ENCODE peak calls at places on chromosomes 2 and 18, in seven cellular contexts. J, H, S, X, B, W and Q are unnamed samples.

GRCh38 chr2:235669983-235670962 is 176.4 kb downstream of the AGAP1 start:
- DNase-seq in S (peak; percentile 66), H (peak; percentile 66), X (no peak), W (peak; percentile 85), B (peak; percentile 51), J (no peak), Q (peak; percentile 74)

GRCh38 chr2:8754056-8754790 is 72.4 kb downstream of the ID2 start:
- DNase-seq in J (no peak), S (no peak), B (no peak), W (no peak), X (no peak), H (peak; percentile 44), Q (no peak)

GRCh38 chr18:31720867-31721266 is 36.5 kb upstream of the B4GALT6 start:
- DNase-seq in S (no peak), H (no peak), W (no peak), X (no peak), B (no peak), J (no peak), Q (no peak)

GRCh38 chr18:3015203-3015590 is 2.3 kb upstream of the LPIN2 start:
- DNase-seq in B (no peak), X (peak; percentile 61), J (peak; percentile 14), W (no peak), H (peak; percentile 57), S (no peak), Q (peak; percentile 98)

GRCh38 chr2:181586569-181587076 is 70.3 kb downstream of the CERKL start:
- DNase-seq in J (peak; percentile 96), W (no peak), S (no peak), H (peak; percentile 5), B (no peak), X (no peak), Q (no peak)

GRCh38 chr2:145985517-145985916 is 1465.6 kb upstream of the ZEB2 start:
- DNase-seq in B (no peak), W (no peak), J (no peak), H (no peak), S (no peak), X (no peak), Q (peak; percentile 52)

GRCh38 chr18:74283646-74284045 is 8.1 kb downstream of the CYB5A start:
- DNase-seq in B (no peak), J (no peak), S (no peak), W (peak; percentile 54), X (no peak), H (no peak), Q (no peak)

GRCh38 chr2:129050116-129050515 is 731.4 kb upstream of the HS6ST1 start:
- DNase-seq in B (no peak), H (no peak), W (peak; percentile 59), X (no peak), S (no peak), J (no peak), Q (no peak)

GRCh38 chr18:8982416-8983183 is 119.9 kb upstream of the NDUFV2 start:
- DNase-seq in H (peak; percentile 66), J (peak; percentile 53), B (no peak), X (peak; percentile 63), S (peak; percentile 39), W (peak; percentile 77), Q (no peak)

GRCh38 chr18:37507239-37507638 is 58.4 kb downstream of the CELF4 start:
- DNase-seq in H (no peak), X (no peak), W (no peak), J (no peak), B (no peak), S (no peak), Q (no peak)

GRCh38 chr2:12661472-12661871 is 55.3 kb upstream of the TRIB2 start:
- DNase-seq in S (no peak), B (no peak), H (no peak), J (no peak), W (no peak), X (no peak), Q (no peak)

GRCh38 chr18:69109686-69110085 is 291.0 kb upstream of the DOK6 start:
- DNase-seq in S (no peak), B (no peak), X (no peak), H (no peak), W (no peak), J (no peak), Q (no peak)

GRCh38 chr2:63066265-63066664 is 15.6 kb downstream of the OTX1 start:
- DNase-seq in H (no peak), X (no peak), B (no peak), S (no peak), W (no peak), J (no peak), Q (no peak)

GRCh38 chr2:239236808-239237205 is 164.0 kb downstream of the HDAC4 start:
- DNase-seq in J (no peak), B (no peak), H (no peak), S (no peak), X (no peak), W (no peak), Q (no peak)

GRCh38 chr2:240224676-240225075 is 84.2 kb upstream of the OTOS start:
- DNase-seq in H (peak; percentile 13), W (no peak), X (no peak), B (no peak), S (no peak), J (peak; percentile 77), Q (no peak)

GRCh38 chr2:44077942-44078511 is 82.2 kb upstream of the LRPPRC start:
- DNase-seq in B (no peak), X (no peak), H (no peak), S (no peak), J (no peak), W (no peak), Q (no peak)

GRCh38 chr2:162118166-162119031 is 33.6 kb downstream of the GCG start:
- DNase-seq in X (no peak), J (no peak), S (no peak), B (no peak), W (no peak), H (peak; percentile 74), Q (peak; percentile 15)

GRCh38 chr18:52422985-52423601 is 83.1 kb downstream of the DCC start:
- DNase-seq in S (no peak), W (no peak), J (no peak), H (no peak), B (no peak), X (no peak), Q (no peak)

GRCh38 chr2:112121682-112122254 is 16.4 kb upstream of the FBLN7 start:
- DNase-seq in S (no peak), X (peak; percentile 26), B (no peak), W (peak; percentile 57), H (peak; percentile 63), J (no peak), Q (no peak)

GRCh38 chr18:12238861-12239260 is 15.3 kb upstream of the CIDEA start:
- DNase-seq in W (no peak), H (peak; percentile 33), B (no peak), X (no peak), S (no peak), J (no peak), Q (no peak)

GRCh38 chr2:238848941-238849853 is 1.3 kb downstream of the TWIST2 start:
- DNase-seq in S (peak; percentile 50), J (no peak), H (peak; percentile 40), W (peak; percentile 72), B (no peak), X (no peak), Q (no peak)

GRCh38 chr2:120104002-120104467 is 91.2 kb downstream of the EPB41L5 start:
- DNase-seq in X (no peak), B (no peak), S (no peak), H (peak; percentile 91), W (no peak), J (peak; percentile 48), Q (no peak)

GRCh38 chr18:58449366-58449935 is 179.4 kb downstream of the ALPK2 start:
- DNase-seq in W (peak; percentile 67), B (no peak), J (no peak), S (no peak), H (no peak), X (no peak), Q (peak; percentile 14)
- TF ChIP-seq CTCF in W (peak; percentile 59), B (no peak), J (no peak), S (no peak), H (no peak), X (no peak), Q (no peak)

GRCh38 chr2:1313240-1313924 is 99.9 kb upstream of the TPO start:
- DNase-seq in S (no peak), H (no peak), J (no peak), W (no peak), X (no peak), B (no peak), Q (no peak)

GRCh38 chr2:1318366-1319009 is 94.8 kb upstream of the TPO start:
- DNase-seq in J (no peak), B (no peak), X (no peak), W (no peak), S (no peak), H (peak; percentile 31), Q (no peak)

GRCh38 chr2:1310202-1310601 is 103.1 kb upstream of the TPO start:
- DNase-seq in W (no peak), S (no peak), H (no peak), B (no peak), X (no peak), J (no peak), Q (no peak)

GRCh38 chr2:1310866-1311265 is 102.4 kb upstream of the TPO start:
- DNase-seq in W (no peak), H (no peak), X (no peak), S (no peak), B (no peak), J (no peak), Q (no peak)

GRCh38 chr2:1314254-1314653 is 99.0 kb upstream of the TPO start:
- DNase-seq in W (no peak), J (no peak), H (no peak), S (no peak), B (no peak), X (no peak), Q (no peak)
- TF ChIP-seq CTCF in W (no peak), J (no peak), H (no peak), S (no peak), B (no peak), X (no peak), Q (no peak)

GRCh38 chr2:219477815-219478214 is 20.9 kb upstream of the GMPPA start:
- DNase-seq in H (no peak), W (no peak), B (no peak), X (no peak), J (no peak), S (no peak), Q (no peak)

GRCh38 chr2:219475697-219476604 is 22.7 kb upstream of the GMPPA start:
- DNase-seq in S (peak; percentile 86), H (peak; percentile 51), W (peak; percentile 96), B (peak; percentile 77), J (no peak), X (no peak), Q (no peak)

GRCh38 chr2:219475278-219475677 is 23.4 kb upstream of the GMPPA start:
- DNase-seq in S (no peak), J (no peak), X (no peak), W (no peak), H (no peak), B (no peak), Q (no peak)

GRCh38 chr2:219478916-219479315 is 19.8 kb upstream of the GMPPA start:
- DNase-seq in X (no peak), H (no peak), J (no peak), B (no peak), S (no peak), W (no peak), Q (no peak)

GRCh38 chr2:219476605-219477578 is 21.8 kb upstream of the GMPPA start:
- DNase-seq in J (no peak), B (no peak), W (peak; percentile 96), X (no peak), H (no peak), S (peak; percentile 94), Q (no peak)
- TF ChIP-seq CTCF in J (no peak), B (no peak), W (no peak), X (no peak), H (no peak), S (peak; percentile 1), Q (no peak)

GRCh38 chr2:85215074-85216050 is 82.2 kb downstream of the TCF7L1 start:
- DNase-seq in X (no peak), S (no peak), W (peak; percentile 60), J (peak; percentile 21), H (peak; percentile 95), B (no peak), Q (no peak)
- TF ChIP-seq CTCF in X (peak; percentile 16), S (no peak), W (peak; percentile 71), J (no peak), H (no peak), B (peak; percentile 43), Q (no peak)